ENCODE peak calls at places on chromosomes 11 and 22, in eight cellular contexts. K, D, Y, V, I, B, M and O are unnamed samples.
A peak's percentile ranks its signal among the peaks of the same experiment; 100 is the strongest.

GRCh38 chr11:8714622-8715225 is 32.1 kb downstream of the RPL27A start:
- DNase-seq in K (no peak), D (no peak), Y (no peak), V (no peak), I (no peak), B (no peak), M (no peak), O (no peak)

GRCh38 chr11:120384476-120384875 is 48.3 kb downstream of the ARHGEF12 start:
- DNase-seq in K (no peak), D (no peak), Y (no peak), V (no peak), I (no peak), B (no peak), M (no peak), O (no peak)

GRCh38 chr22:35446365-35446764 is 46.4 kb downstream of the MCM5 start:
- DNase-seq in K (no peak), D (no peak), Y (no peak), V (no peak), I (no peak), B (no peak), M (no peak), O (peak; percentile 72)

GRCh38 chr11:64553554-64554201 is 37.3 kb upstream of the SLC22A12 start:
- DNase-seq in K (no peak), D (peak; percentile 71), Y (no peak), V (no peak), I (peak; percentile 72), B (peak; percentile 48), M (peak; percentile 76), O (peak; percentile 27)

GRCh38 chr22:47629273-47629711 is 866.8 kb downstream of the TBC1D22A start:
- DNase-seq in K (no peak), D (no peak), Y (no peak), V (no peak), I (no peak), B (no peak), M (no peak), O (no peak)

GRCh38 chr22:40183029-40183581 is 5.4 kb downstream of the TNRC6B start:
- DNase-seq in K (no peak), D (no peak), Y (no peak), V (no peak), I (peak; percentile 30), B (no peak), M (no peak), O (no peak)

GRCh38 chr11:115207166-115207591 is 297.0 kb downstream of the CADM1 start:
- DNase-seq in K (no peak), D (no peak), Y (no peak), V (no peak), I (no peak), B (no peak), M (peak; percentile 32), O (peak; percentile 50)

GRCh38 chr11:17267576-17267975 is 9.0 kb upstream of the NUCB2 start:
- DNase-seq in K (no peak), D (no peak), Y (no peak), V (peak; percentile 82), I (peak; percentile 32), B (no peak), M (no peak), O (peak; percentile 90)

GRCh38 chr22:37486224-37486845 is at the start of gene MFNG:
- DNase-seq in K (no peak), D (peak; percentile 94), Y (no peak), V (no peak), I (peak; percentile 89), B (peak; percentile 40), M (peak; percentile 76), O (peak; percentile 87)

GRCh38 chr22:22955866-22956535 is 68.4 kb downstream of the IGLL5 start:
- DNase-seq in K (peak; percentile 34), D (peak; percentile 65), Y (no peak), V (no peak), I (peak; percentile 77), B (peak; percentile 74), M (peak; percentile 79), O (peak; percentile 67)